ENCODE peak calls at places on chromosomes 12 and 14, in ten cellular contexts. A, H, X, P, Q, M, Y, D, F and G are unnamed samples.

GRCh38 chr14:61229475-61229888 is 51.7 kb downstream of the TMEM30B start:
- DNase-seq in H (no peak), X (peak), Y (no peak), M (no peak), P (peak), D (no peak), F (no peak), A (no peak), Q (no peak), G (no peak)

GRCh38 chr14:100137173-100137572 is 22.3 kb downstream of the DEGS2 start:
- DNase-seq in P (no peak), A (no peak), M (no peak), F (no peak), H (no peak), Y (no peak), X (no peak), D (no peak), Q (no peak), G (no peak)

GRCh38 chr12:123131291-123131831 is 19.5 kb downstream of the PITPNM2 start:
- DNase-seq in F (no peak), A (peak), Q (no peak), M (no peak), D (no peak), Y (no peak), H (no peak), P (no peak), X (no peak), G (no peak)

GRCh38 chr12:123945441-123946151 is 27.0 kb downstream of the CCDC92 start:
- DNase-seq in F (no peak), Y (no peak), Q (no peak), A (no peak), M (no peak), X (no peak), H (no peak), D (no peak), P (no peak), G (no peak)

GRCh38 chr12:48061943-48062719 is 43.7 kb downstream of the SENP1 start:
- DNase-seq in M (no peak), A (no peak), Q (no peak), F (no peak), H (no peak), Y (no peak), P (no peak), D (no peak), X (no peak), G (no peak)

GRCh38 chr12:80810874-80811273 is 94.2 kb downstream of the MYF5 start:
- DNase-seq in A (no peak), Q (no peak), M (no peak), F (no peak), D (no peak), P (no peak), H (no peak), X (no peak), Y (no peak), G (no peak)

GRCh38 chr12:56029666-56030293 is 8.9 kb downstream of the IKZF4 start:
- DNase-seq in A (peak), P (peak), F (peak), D (peak), H (no peak), X (peak), Y (peak), Q (no peak), M (no peak), G (no peak)

GRCh38 chr12:64625243-64626077 is 15.2 kb downstream of the RASSF3 start:
- DNase-seq in Y (no peak), Q (no peak), F (peak), D (peak), X (peak), M (peak), P (peak), A (peak), H (peak), G (peak)

GRCh38 chr14:21136024-21136423 is 19.8 kb downstream of the OR5AU1 start:
- DNase-seq in Q (no peak), M (no peak), Y (no peak), D (peak), H (no peak), F (peak), P (peak), A (no peak), X (no peak), G (no peak)

GRCh38 chr14:77131206-77131605 is 10.4 kb downstream of the ZDHHC22 start:
- DNase-seq in Q (no peak), A (no peak), Y (no peak), F (no peak), X (no peak), P (no peak), D (no peak), M (no peak), H (no peak), G (no peak)

GRCh38 chr12:80936353-80936641 is 1.4 kb downstream of the LIN7A start:
- DNase-seq in H (no peak), Q (no peak), P (no peak), X (no peak), Y (no peak), A (no peak), D (no peak), F (no peak), M (no peak), G (peak)

GRCh38 chr14:102601378-102601925 is 9.0 kb downstream of the RCOR1 start:
- DNase-seq in H (no peak), P (no peak), A (no peak), M (no peak), F (no peak), Y (no peak), D (no peak), X (no peak), Q (no peak), G (no peak)

GRCh38 chr12:26723379-26724308 is 109.3 kb downstream of the ITPR2 start:
- DNase-seq in D (no peak), F (no peak), Y (no peak), X (no peak), Q (no peak), A (no peak), P (no peak), M (no peak), H (no peak), G (no peak)

GRCh38 chr12:123050331-123050809 is 69.9 kb downstream of the ARL6IP4 start:
- DNase-seq in X (no peak), Y (no peak), Q (no peak), A (no peak), F (no peak), H (no peak), P (no peak), D (no peak), M (no peak), G (peak)

GRCh38 chr14:61756135-61756534 is 6.1 kb upstream of the SNAPC1 start:
- DNase-seq in D (no peak), M (no peak), H (no peak), A (no peak), Q (no peak), P (no peak), F (no peak), X (no peak), Y (no peak), G (no peak)

GRCh38 chr12:47870175-47870781 is 34.5 kb downstream of the VDR start:
- DNase-seq in X (peak), H (peak), A (peak), Q (no peak), P (peak), M (no peak), F (peak), Y (peak), D (no peak), G (peak)

GRCh38 chr12:21941522-21942376 is 523 bp upstream of the ABCC9 start:
- DNase-seq in D (no peak), F (peak), P (no peak), Q (no peak), H (no peak), X (no peak), M (peak), Y (peak), A (peak), G (peak)

GRCh38 chr12:132063491-132063890 is 80.6 kb downstream of the DDX51 start:
- DNase-seq in A (no peak), H (no peak), X (no peak), F (no peak), D (no peak), Y (no peak), Q (no peak), P (no peak), M (no peak), G (peak)

GRCh38 chr14:22185191-22185590 is 403.8 kb downstream of the DAD1 start:
- DNase-seq in Y (no peak), P (peak), Q (no peak), H (no peak), X (no peak), D (no peak), M (no peak), A (no peak), F (no peak), G (no peak)

GRCh38 chr14:56666716-56667115 is 87.1 kb downstream of the TMEM260 start:
- DNase-seq in M (no peak), Y (no peak), F (no peak), Q (peak), P (no peak), D (no peak), X (no peak), A (no peak), H (no peak), G (no peak)

GRCh38 chr12:2095878-2096277 is 43.1 kb downstream of the CACNA1C start:
- DNase-seq in P (no peak), D (no peak), Q (no peak), A (peak), H (no peak), Y (no peak), X (no peak), M (no peak), F (no peak), G (peak)

GRCh38 chr12:51905507-51906438 is 1.5 kb upstream of the ACVRL1 start:
- DNase-seq in H (no peak), D (peak), Q (no peak), A (peak), M (peak), Y (no peak), P (no peak), X (peak), F (peak), G (peak)

GRCh38 chr12:126193190-126193589 is 1128.0 kb downstream of the AACS start:
- DNase-seq in H (no peak), F (no peak), D (no peak), P (no peak), X (no peak), A (no peak), Q (no peak), M (no peak), Y (no peak), G (no peak)

GRCh38 chr12:12562585-12563245 is at the start of gene DUSP16:
- DNase-seq in A (peak), H (peak), M (peak), P (peak), X (peak), F (peak), Q (peak), Y (peak), D (peak), G (peak)
- TF ChIP-seq POLR2AphosphoS5 in A (peak), H (peak), M (no peak), P (no peak), X (peak), F (peak), Q (peak), Y (peak), D (no peak), G (peak)

GRCh38 chr14:70955543-70956480 is 48.6 kb downstream of the PCNX1 start:
- DNase-seq in A (no peak), Q (no peak), H (no peak), F (peak), P (peak), D (no peak), X (no peak), M (no peak), Y (no peak), G (no peak)
- TF ChIP-seq CTCF in A (peak), Q (peak), H (peak), F (peak), P (peak), D (peak), X (no peak), M (peak), Y (peak), G (no peak)

GRCh38 chr14:32825058-32825457 is 113.6 kb upstream of the NPAS3 start:
- DNase-seq in F (no peak), M (no peak), X (no peak), A (no peak), P (no peak), Q (no peak), H (no peak), Y (no peak), D (no peak), G (no peak)

GRCh38 chr14:32820686-32821085 is 118.0 kb upstream of the NPAS3 start:
- DNase-seq in F (no peak), P (no peak), X (no peak), Y (no peak), H (no peak), D (no peak), M (no peak), Q (no peak), A (no peak), G (no peak)

GRCh38 chr14:32824195-32824594 is 114.5 kb upstream of the NPAS3 start:
- DNase-seq in A (no peak), Y (no peak), H (no peak), M (no peak), F (no peak), X (no peak), D (no peak), Q (no peak), P (no peak), G (no peak)

GRCh38 chr14:32821989-32822653 is 116.6 kb upstream of the NPAS3 start:
- DNase-seq in H (no peak), Q (no peak), D (no peak), Y (no peak), X (no peak), P (no peak), F (no peak), M (no peak), A (no peak), G (no peak)

DNA sequence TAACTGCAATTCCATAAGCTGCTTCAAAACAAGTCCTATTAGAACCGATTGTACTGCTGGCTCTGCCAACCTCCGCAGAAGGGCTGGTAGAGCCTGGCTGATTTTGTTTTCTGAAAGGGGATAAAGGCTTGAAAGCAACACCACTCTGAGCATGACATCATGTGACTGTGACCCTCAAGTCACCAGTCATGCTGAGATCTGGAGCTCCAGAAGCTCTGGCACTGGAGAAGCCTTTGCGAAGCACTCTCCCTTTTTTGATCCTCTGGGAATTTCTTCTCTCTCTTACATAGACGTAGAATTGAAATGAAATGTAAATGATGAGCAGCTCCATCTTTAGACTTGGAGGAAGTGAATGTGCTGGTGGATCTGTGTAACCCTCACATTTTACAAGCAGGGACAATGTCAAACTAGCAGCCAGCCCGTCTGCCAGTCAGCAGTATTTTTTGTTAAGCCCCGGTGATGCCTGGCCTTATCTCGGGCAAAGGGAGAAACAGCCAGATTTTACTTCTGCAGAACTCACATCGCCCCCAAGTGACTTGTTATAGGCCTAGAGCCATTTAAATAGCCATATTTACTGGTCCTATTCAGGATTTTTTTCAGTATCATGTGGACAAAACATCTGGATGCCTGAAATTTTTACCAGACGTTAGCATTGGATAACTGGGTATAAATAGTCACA is 112.1 kb upstream of the NPAS3 start:
- DNase-seq in M (no peak), D (no peak), F (peak), P (no peak), X (no peak), H (no peak), Y (no peak), Q (no peak), A (no peak), G (no peak)
- TF ChIP-seq EP300 in M (no peak), D (no peak), F (no peak), P (no peak), X (no peak), H (no peak), Y (no peak), Q (no peak), A (no peak), G (no peak)

DNA sequence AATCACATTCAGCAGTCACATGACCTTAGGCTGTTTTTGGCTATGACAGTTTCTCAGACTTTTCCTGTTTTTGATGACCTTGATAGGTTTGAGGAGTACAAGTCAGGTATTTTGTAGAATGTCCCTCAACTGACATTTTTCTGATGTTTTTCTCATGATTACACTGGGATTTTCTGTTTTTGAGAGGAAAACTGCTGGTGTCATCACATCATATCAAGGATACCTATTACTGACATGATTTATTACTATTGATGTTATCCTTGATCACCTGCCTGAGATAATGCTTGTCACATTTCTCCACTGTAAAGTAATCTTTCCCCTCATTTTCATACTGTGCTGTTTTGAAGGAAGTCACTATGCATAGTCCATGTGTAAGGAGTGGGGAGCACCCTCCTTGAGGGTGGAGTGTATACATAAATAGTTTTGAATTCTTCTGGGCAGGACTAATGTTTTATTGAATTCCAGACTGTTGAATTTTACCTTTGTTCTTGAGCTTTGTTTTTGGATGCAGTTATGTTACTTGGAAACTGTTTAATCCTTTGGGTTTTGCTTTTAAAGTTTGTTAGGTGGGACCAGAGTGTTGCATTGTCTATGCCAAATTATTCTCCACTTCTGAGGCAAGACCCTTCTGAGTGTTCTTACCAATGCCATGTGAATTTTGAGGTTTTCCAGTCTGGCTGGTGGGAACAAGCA is 444.5 kb upstream of the FAR2 start:
- DNase-seq in M (no peak), Q (no peak), P (no peak), Y (no peak), D (no peak), X (no peak), F (no peak), H (no peak), A (no peak), G (no peak)
- TF ChIP-seq POLR2AphosphoS5 in M (no peak), Q (no peak), P (no peak), Y (no peak), D (no peak), X (no peak), F (no peak), H (no peak), A (no peak), G (no peak)

GRCh38 chr12:53960187-53961024 is 5.7 kb downstream of the HOXC12 start:
- DNase-seq in F (no peak), H (no peak), A (no peak), Y (no peak), D (no peak), M (no peak), Q (no peak), X (no peak), P (no peak), G (no peak)

GRCh38 chr12:53963434-53964314 is 9.0 kb downstream of the HOXC12 start:
- DNase-seq in Q (no peak), H (no peak), A (no peak), X (no peak), M (peak), D (peak), P (no peak), F (no peak), Y (peak), G (no peak)

GRCh38 chr12:53963005-53963404 is 8.3 kb downstream of the HOXC12 start:
- DNase-seq in H (no peak), F (no peak), P (no peak), Y (no peak), D (no peak), A (no peak), X (no peak), M (no peak), Q (no peak), G (no peak)

GRCh38 chr12:53959314-53959713 is 4.6 kb downstream of the HOXC12 start:
- DNase-seq in X (no peak), P (no peak), H (no peak), Y (no peak), Q (no peak), D (no peak), A (no peak), F (no peak), M (no peak), G (no peak)

DNA sequence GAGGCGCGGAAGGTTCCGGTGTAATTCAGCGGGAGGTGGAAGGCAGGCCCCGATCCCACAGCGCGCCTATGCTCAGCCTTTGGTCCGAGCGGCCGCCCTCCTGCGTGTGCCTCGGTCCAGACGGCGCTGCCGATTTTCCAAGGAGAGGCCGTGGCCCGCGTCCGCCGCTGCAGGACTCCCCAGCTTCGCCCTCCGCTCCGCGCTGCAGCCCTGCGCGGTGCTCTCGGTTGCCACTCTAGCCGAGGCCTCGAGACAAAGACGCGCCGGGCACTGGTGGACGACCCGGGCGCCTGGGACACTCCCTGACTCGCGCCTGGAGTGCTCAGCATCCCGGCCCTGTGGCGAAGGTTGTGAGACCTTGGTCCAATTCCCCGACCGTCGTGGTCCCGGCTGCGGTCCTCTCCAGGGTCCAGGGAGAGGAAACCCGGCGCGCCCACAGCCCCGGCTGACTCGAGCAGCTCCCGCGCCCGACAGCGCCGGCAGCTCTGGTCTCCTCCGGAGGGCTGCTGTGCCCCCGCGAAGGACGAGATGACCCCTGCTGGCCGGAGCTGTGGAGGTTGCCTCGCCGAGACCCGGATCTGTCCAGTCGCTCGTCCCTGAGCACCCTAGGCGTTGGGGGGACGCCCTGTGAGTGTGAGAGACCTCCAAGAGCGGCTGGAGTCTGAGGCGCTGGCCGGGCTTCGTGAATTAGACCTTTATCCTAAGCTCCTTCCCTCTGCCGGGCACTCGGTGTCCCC is 6.5 kb downstream of the HOXC12 start:
- DNase-seq in A (no peak), P (no peak), H (no peak), Y (no peak), Q (no peak), X (no peak), M (peak), F (peak), D (peak), G (no peak)
- TF ChIP-seq CTCF in A (no peak), P (peak), H (no peak), Y (peak), Q (no peak), X (no peak), M (no peak), F (peak), D (peak), G (no peak)

GRCh38 chr14:30005114-30005698 is 77.6 kb upstream of the PRKD1 start:
- DNase-seq in X (no peak), Q (no peak), A (no peak), D (peak), H (no peak), Y (no peak), F (peak), M (no peak), P (peak), G (no peak)
- TF ChIP-seq EP300 in X (no peak), Q (no peak), A (no peak), D (no peak), H (no peak), Y (no peak), F (no peak), M (no peak), P (no peak), G (no peak)